ENCODE peak calls at places on chromosome 17, in eight cellular contexts. Z is WERI-Rb-1, G is GM23338, S is kidney epithelial cell, E is brain microvascular endothelial cell, P is left lung, V is lower lobe of right lung, M is dorsolateral prefrontal cortex. Y is an unnamed sample.

GRCh38 chr17:74354123-74354522 is 7.5 kb downstream of the BTBD17 start:
- DNase-seq in G (peak; percentile 91), Z (peak; percentile 97), V (no peak), M (no peak), P (no peak), S (no peak), E (no peak), Y (no peak)

GRCh38 chr17:18043491-18043890 is 4.3 kb downstream of the GID4 start:
- DNase-seq in M (no peak), G (peak; percentile 34), S (no peak), E (no peak), P (no peak), Z (no peak), V (no peak), Y (peak; percentile 28)

GRCh38 chr17:32185875-32186274 is 43.6 kb downstream of the RHOT1 start:
- DNase-seq in Z (no peak), V (no peak), G (no peak), S (no peak), M (no peak), P (no peak), E (no peak), Y (no peak)

GRCh38 chr17:79942591-79943353 is 92.9 kb downstream of the TBC1D16 start:
- DNase-seq in P (peak; percentile 71), G (no peak), V (peak; percentile 50), M (no peak), S (no peak), E (no peak), Z (peak; percentile 6), Y (no peak)

GRCh38 chr17:19270951-19271611 is 33.9 kb downstream of the EPN2 start:
- DNase-seq in E (no peak), V (no peak), G (no peak), M (no peak), S (no peak), Z (no peak), P (no peak), Y (no peak)

GRCh38 chr17:67322039-67322787 is 44.2 kb downstream of the PSMD12 start:
- DNase-seq in V (no peak), M (no peak), G (peak; percentile 84), E (no peak), S (no peak), P (no peak), Z (peak; percentile 88), Y (no peak)

GRCh38 chr17:50241431-50241830 is 32.8 kb upstream of the TMEM92 start:
- DNase-seq in V (no peak), Z (no peak), M (no peak), E (no peak), S (no peak), G (no peak), P (no peak), Y (no peak)

GRCh38 chr17:73196500-73196899 is 3.6 kb downstream of the COG1 start:
- DNase-seq in G (peak; percentile 66), E (peak; percentile 18), S (no peak), Z (no peak), V (peak; percentile 58), P (no peak), M (peak; percentile 43), Y (peak; percentile 42)

GRCh38 chr17:80944326-80944725 is 47.3 kb upstream of the CHMP6 start:
- DNase-seq in P (no peak), G (no peak), Z (no peak), E (no peak), M (no peak), V (peak; percentile 12), S (no peak), Y (no peak)

GRCh38 chr17:32259596-32259995 is 6.0 kb upstream of the RHBDL3 start:
- DNase-seq in M (no peak), E (peak; percentile 63), P (no peak), G (no peak), V (no peak), S (no peak), Z (no peak), Y (peak; percentile 62)

GRCh38 chr17:69050999-69051775 is 9.5 kb downstream of the ABCA9 start:
- DNase-seq in V (no peak), M (no peak), P (no peak), Z (no peak), S (no peak), G (no peak), E (no peak), Y (peak; percentile 57)

GRCh38 chr17:73474370-73474988 is 162.7 kb upstream of the CDC42EP4 start:
- DNase-seq in S (no peak), Z (no peak), G (no peak), E (peak; percentile 80), M (no peak), V (peak; percentile 66), P (peak; percentile 76), Y (peak; percentile 43)

GRCh38 chr17:17613708-17614114 is 22.2 kb upstream of the PEMT start:
- DNase-seq in P (no peak), V (no peak), E (peak; percentile 82), S (peak; percentile 43), G (peak; percentile 93), M (peak; percentile 44), Z (peak; percentile 88), Y (peak; percentile 73)

GRCh38 chr17:81345211-81346089 is 49.8 kb upstream of the BAHCC1 start:
- DNase-seq in P (peak; percentile 95), S (no peak), Z (peak; percentile 89), M (peak; percentile 79), G (peak; percentile 78), V (peak; percentile 93), E (peak; percentile 78), Y (peak; percentile 93)

GRCh38 chr17:76125391-76125675 is 15.7 kb downstream of the FOXJ1 start:
- DNase-seq in M (no peak), G (no peak), P (no peak), V (no peak), S (no peak), Z (no peak), E (no peak), Y (no peak)

GRCh38 chr17:43406676-43407645 is 8.2 kb downstream of the ARL4D start:
- DNase-seq in G (peak; percentile 30), E (peak; percentile 42), M (peak; percentile 23), S (no peak), P (no peak), Z (peak; percentile 99), V (no peak), Y (no peak)

GRCh38 chr17:27414686-27415085 is 41.6 kb upstream of the KSR1 start:
- DNase-seq in S (no peak), E (no peak), V (no peak), Z (no peak), G (no peak), M (no peak), P (no peak), Y (no peak)

GRCh38 chr17:61409301-61410099 is 9.9 kb downstream of the TBX2 start:
- DNase-seq in Z (peak; percentile 74), M (no peak), S (no peak), V (peak; percentile 63), P (peak; percentile 88), G (peak; percentile 73), E (no peak), Y (no peak)
- TF ChIP-seq CTCF in Z (peak; percentile 85), M (peak; percentile 21), S (peak; percentile 48), V (peak; percentile 33), P (no peak), G (peak; percentile 41), E (peak; percentile 50), Y (peak; percentile 53)

GRCh38 chr17:8138366-8138671 is 13.9 kb downstream of the PER1 start:
- DNase-seq in Z (no peak), P (no peak), M (no peak), S (no peak), E (no peak), G (no peak), V (no peak), Y (no peak)

GRCh38 chr17:8140058-8140412 is 12.2 kb downstream of the PER1 start:
- DNase-seq in V (peak; percentile 56), E (no peak), M (no peak), Z (no peak), S (no peak), P (peak; percentile 48), G (no peak), Y (no peak)

GRCh38 chr17:8137645-8138342 is 13.9 kb upstream of the HES7 start:
- DNase-seq in G (no peak), M (no peak), S (no peak), V (no peak), P (peak; percentile 47), Z (no peak), E (no peak), Y (no peak)

GRCh38 chr17:8140413-8141029 is 11.7 kb downstream of the PER1 start:
- DNase-seq in M (no peak), E (no peak), Z (no peak), G (no peak), V (peak; percentile 40), S (no peak), P (peak; percentile 32), Y (no peak)

DNA sequence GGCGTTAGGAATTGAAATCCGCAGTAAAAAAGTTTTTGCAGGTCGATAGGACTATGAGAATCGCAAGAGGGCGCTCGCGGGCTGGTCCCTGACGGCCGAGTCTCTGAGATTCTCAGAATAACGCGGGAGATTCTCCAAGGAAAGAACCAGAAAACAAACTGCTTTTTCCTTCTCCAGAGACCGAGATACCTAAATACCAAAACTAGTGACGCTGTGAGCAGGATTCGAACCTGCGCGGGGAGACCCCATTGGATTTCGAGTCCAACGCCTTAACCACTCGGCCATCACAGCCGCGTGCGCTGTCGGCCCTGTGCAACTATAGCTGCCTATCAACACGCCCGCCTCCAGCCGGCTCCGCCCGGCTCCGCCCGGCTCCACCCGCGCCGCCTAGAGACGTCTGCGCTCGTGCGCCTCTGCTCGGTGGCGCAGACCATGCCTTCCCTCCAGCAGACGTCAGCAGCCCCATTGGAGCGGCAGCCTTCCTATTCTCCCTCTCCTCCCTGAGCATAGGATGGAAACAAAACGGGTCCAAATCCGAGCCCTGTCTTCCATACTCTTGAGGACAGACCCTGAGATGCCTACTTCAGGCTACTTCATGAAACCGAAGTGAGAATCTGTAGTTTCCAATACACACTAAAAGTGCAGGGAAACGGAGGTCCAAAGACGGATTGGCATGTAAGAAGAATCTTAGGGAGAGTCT is 13.4 kb downstream of the PER1 start:
- DNase-seq in S (peak; percentile 84), M (peak; percentile 93), Z (peak; percentile 95), P (peak; percentile 96), V (peak; percentile 95), G (peak; percentile 97), E (peak; percentile 98), Y (peak; percentile 98)
- H3K4me3 ChIP-seq in S (peak overlapping the region; percentile 53), M (peak overlapping the region; percentile 51), Z (peak overlapping the region; percentile 84), P (peak overlapping the region; percentile 6), V (peak overlapping the region; percentile 39), G (peak overlapping the region; percentile 82), E (peak overlapping the region; percentile 60), Y (peak overlapping the region; percentile 45)

GRCh38 chr17:48478224-48479013 is 48.4 kb upstream of the SKAP1 start:
- DNase-seq in E (no peak), S (no peak), Z (no peak), M (no peak), G (no peak), P (no peak), V (no peak), Y (no peak)
- TF ChIP-seq CTCF in E (no peak), S (no peak), Z (no peak), M (no peak), G (no peak), P (no peak), V (no peak), Y (no peak)

DNA sequence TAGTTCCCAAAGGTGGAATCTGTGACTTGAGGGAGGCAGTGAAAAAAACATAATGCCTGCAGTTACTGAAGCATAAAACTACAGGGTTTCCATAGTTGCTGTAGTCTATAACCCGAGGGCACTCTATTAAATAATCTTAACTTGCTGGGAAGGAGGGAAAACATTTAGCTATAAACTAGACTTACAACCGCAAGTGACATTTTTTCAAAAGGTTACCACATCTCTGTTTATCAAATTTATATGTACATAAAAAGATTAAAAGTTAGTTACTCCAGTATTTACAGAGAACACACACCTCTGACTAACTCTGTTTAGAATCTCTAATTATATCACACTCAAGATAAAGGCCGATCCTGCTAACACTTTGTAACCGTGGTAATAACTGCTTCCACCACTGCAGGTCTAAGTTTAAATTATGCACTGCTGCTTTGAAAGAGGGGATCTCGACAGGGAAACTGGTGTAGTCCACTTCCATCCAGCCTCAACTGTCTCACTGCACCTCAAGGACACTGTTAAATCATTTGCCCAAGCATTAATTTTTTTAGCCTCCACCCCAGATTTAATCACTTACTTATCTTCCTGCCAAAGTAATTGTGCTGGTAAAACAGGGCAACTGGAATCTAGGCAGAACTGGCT is 14.6 kb downstream of the KCNJ16 start:
- DNase-seq in Z (no peak), M (no peak), E (no peak), V (no peak), P (no peak), S (peak; percentile 19), G (no peak), Y (no peak)
- H3K4me3 ChIP-seq in Z (no peak overlapping the region), M (no peak overlapping the region), E (no peak overlapping the region), V (no peak overlapping the region), P (no peak overlapping the region), S (no peak overlapping the region), G (no peak overlapping the region), Y (no peak overlapping the region)